ENCODE peak calls at places on chromosome 4, in four cellular contexts. K is cardiac muscle cell, W is uterus, B is sigmoid colon. T is an unnamed sample.

GRCh38 chr4:109803924-109804571 is 2.2 kb upstream of the CFI start:
- DNase-seq in K (peak; percentile 23), W (no peak), B (no peak), T (no peak)

GRCh38 chr4:150090836-150091235 is 12.6 kb downstream of the DCLK2 start:
- DNase-seq in B (no peak), K (no peak), W (no peak), T (no peak)

GRCh38 chr4:173169428-173170209 is 1.0 kb downstream of the GALNT7 start:
- DNase-seq in K (peak; percentile 80), B (peak; percentile 80), W (peak; percentile 62), T (peak; percentile 73)

GRCh38 chr4:169663894-169664293 is 43.5 kb downstream of the CLCN3 start:
- DNase-seq in W (no peak), K (no peak), B (no peak), T (no peak)

GRCh38 chr4:52837716-52838558 is 24.2 kb upstream of the RASL11B start:
- DNase-seq in K (peak; percentile 17), B (no peak), W (no peak), T (no peak)

GRCh38 chr4:120327276-120327675 is 260.6 kb upstream of the MAD2L1 start:
- DNase-seq in K (no peak), W (no peak), B (no peak), T (no peak)

GRCh38 chr4:53450773-53451172 is 73.3 kb downstream of the FIP1L1 start:
- DNase-seq in K (no peak), W (peak; percentile 31), B (no peak), T (no peak)

GRCh38 chr4:85478576-85478975 is 3.6 kb downstream of the ARHGAP24 start:
- DNase-seq in W (no peak), B (no peak), K (no peak), T (no peak)

GRCh38 chr4:57612279-57612678 is 502.1 kb upstream of the IGFBP7 start:
- DNase-seq in K (no peak), W (no peak), B (no peak), T (no peak)

GRCh38 chr4:120261117-120261516 is 194.5 kb upstream of the MAD2L1 start:
- DNase-seq in B (no peak), K (no peak), W (no peak), T (no peak)

GRCh38 chr4:122755675-122756074 is 23.2 kb downstream of the BBS12 start:
- DNase-seq in B (no peak), K (no peak), W (no peak), T (no peak)

GRCh38 chr4:164383187-164384181 is 370.4 kb upstream of the SMIM31 start:
- DNase-seq in K (peak; percentile 71), W (peak; percentile 19), B (peak; percentile 63), T (no peak)

GRCh38 chr4:962231-963208 is 10.8 kb downstream of the DGKQ start:
- DNase-seq in W (no peak), B (peak; percentile 62), K (no peak), T (no peak)

GRCh38 chr4:156829194-156829593 is 142.4 kb downstream of the PDGFC start:
- DNase-seq in B (no peak), W (peak; percentile 44), K (no peak), T (no peak)

GRCh38 chr4:102037566-102037965 is 247.0 kb downstream of the BANK1 start:
- DNase-seq in K (no peak), B (no peak), W (no peak), T (no peak)

GRCh38 chr4:19577121-19577520 is 674.6 kb upstream of the SLIT2 start:
- DNase-seq in K (no peak), B (no peak), W (no peak), T (no peak)

GRCh38 chr4:7389101-7389701 is 45.5 kb downstream of the PSAPL1 start:
- DNase-seq in B (peak; percentile 60), K (no peak), W (no peak), T (no peak)

GRCh38 chr4:185369729-185370128 is 26.0 kb downstream of the LRP2BP start:
- DNase-seq in W (no peak), B (no peak), K (no peak), T (no peak)

GRCh38 chr4:36235306-36235705 is 9.0 kb downstream of the ARAP2 start:
- DNase-seq in W (no peak), K (no peak), B (no peak), T (no peak)

GRCh38 chr4:166174717-166175510 is 301.9 kb downstream of the TLL1 start:
- DNase-seq in W (no peak), K (no peak), B (no peak), T (no peak)

GRCh38 chr4:48449151-48449550 is 34.0 kb upstream of the SLC10A4 start:
- DNase-seq in B (no peak), K (no peak), W (no peak), T (no peak)

GRCh38 chr4:7042697-7043464 is at the start of gene TADA2B:
- DNase-seq in K (peak; percentile 99), B (peak; percentile 99), W (peak; percentile 95), T (peak; percentile 85)

GRCh38 chr4:156298230-156298629 is 344.6 kb upstream of the CTSO start:
- DNase-seq in B (peak; percentile 87), K (no peak), W (peak; percentile 52), T (no peak)

GRCh38 chr4:110602061-110602460 is 20.8 kb downstream of the PITX2 start:
- DNase-seq in W (no peak), B (no peak), K (no peak), T (no peak)

GRCh38 chr4:93996895-93997294 is 168.3 kb downstream of the ATOH1 start:
- DNase-seq in W (no peak), K (no peak), B (no peak), T (no peak)

GRCh38 chr4:101035522-101035921 is 311.8 kb downstream of the PPP3CA start:
- DNase-seq in W (no peak), B (no peak), K (no peak), T (no peak)

GRCh38 chr4:89123418-89123817 is 12.1 kb downstream of the TIGD2 start:
- DNase-seq in B (no peak), K (no peak), W (no peak), T (no peak)

GRCh38 chr4:97867557-97868091 is 275.7 kb downstream of the STPG2 start:
- DNase-seq in B (no peak), W (no peak), K (no peak), T (no peak)

GRCh38 chr4:1379801-1380331 is 26.4 kb downstream of the NKX1-1 start:
- DNase-seq in W (no peak), K (no peak), B (peak; percentile 56), T (no peak)

GRCh38 chr4:127139788-127140286 is 492.9 kb upstream of the INTU start:
- DNase-seq in K (no peak), W (no peak), B (no peak), T (no peak)
- H3K4me1 ChIP-seq in K (no peaks in the 10 kb centered on the region), W (no peaks in the 10 kb centered on the region), B (peaks cover 18% of the 10 kb centered on the region), T (no peaks in the 10 kb centered on the region)

DNA sequence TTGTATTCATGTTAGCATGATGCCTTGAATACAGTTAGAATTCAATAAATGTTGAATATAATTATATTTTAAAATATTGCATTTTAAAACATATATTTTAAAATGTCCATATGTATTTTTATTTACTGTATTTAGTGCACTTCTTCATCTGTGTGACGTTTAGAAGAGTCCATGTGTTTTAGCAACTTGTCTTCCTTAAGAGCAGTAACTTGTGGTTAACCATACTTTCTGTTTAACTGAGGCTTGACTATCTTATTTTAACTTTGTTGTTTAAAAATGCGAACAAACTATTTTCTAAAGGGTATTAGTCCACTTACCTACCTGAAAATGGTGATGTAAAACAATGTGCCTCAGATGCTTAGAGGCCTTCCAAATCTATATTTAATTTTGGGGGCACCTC is 858 bp downstream of the DMP1 start:
- DNase-seq in K (no peak), B (no peak), W (no peak), T (no peak)
- H3K4me1 ChIP-seq in K (no peaks in the 10 kb centered on the region), B (no peaks in the 10 kb centered on the region), W (no peaks in the 10 kb centered on the region), T (no peaks in the 10 kb centered on the region)

DNA sequence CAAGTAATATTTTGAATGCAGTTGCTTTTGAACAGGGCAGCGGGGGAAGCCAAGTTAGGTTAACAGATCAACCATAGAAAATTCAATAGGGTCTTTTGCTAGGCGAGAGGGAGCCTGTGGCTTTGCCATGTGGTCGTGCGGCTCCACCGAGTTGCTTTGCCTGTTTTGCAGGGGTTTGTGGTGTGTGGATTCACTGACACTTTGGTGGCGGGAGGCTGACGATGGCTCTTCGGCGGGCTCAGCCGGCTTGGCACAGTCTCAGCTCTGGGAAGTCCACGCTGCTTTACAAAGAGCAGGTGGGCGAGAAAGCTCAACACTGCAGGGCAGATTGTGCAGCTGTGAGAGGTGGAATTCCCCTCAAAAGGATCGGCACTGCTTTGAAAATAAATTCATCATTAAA is 201.6 kb upstream of the LEF1 start:
- DNase-seq in K (no peak), W (no peak), B (no peak), T (no peak)
- H3K4me1 ChIP-seq in K (peaks cover 8% of the 10 kb centered on the region), W (no peaks in the 10 kb centered on the region), B (no peaks in the 10 kb centered on the region), T (peaks cover 31% of the 10 kb centered on the region)

GRCh38 chr4:39353478-39354177 is 12.5 kb downstream of the RFC1 start:
- DNase-seq in W (no peak), B (no peak), K (no peak), T (peak; percentile 59)

GRCh38 chr4:39362827-39363226 is 3.3 kb downstream of the RFC1 start:
- DNase-seq in K (no peak), W (no peak), B (no peak), T (no peak)

GRCh38 chr4:39354178-39354503 is 12.0 kb downstream of the RFC1 start:
- DNase-seq in K (no peak), W (no peak), B (no peak), T (no peak)

GRCh38 chr4:39357002-39357401 is 9.2 kb downstream of the RFC1 start:
- DNase-seq in W (no peak), K (no peak), B (no peak), T (no peak)
- H3K4me1 ChIP-seq in W (no peaks in the 10 kb centered on the region), K (no peaks in the 10 kb centered on the region), B (peaks cover 24% of the 10 kb centered on the region), T (peaks cover 37% of the 10 kb centered on the region)

DNA sequence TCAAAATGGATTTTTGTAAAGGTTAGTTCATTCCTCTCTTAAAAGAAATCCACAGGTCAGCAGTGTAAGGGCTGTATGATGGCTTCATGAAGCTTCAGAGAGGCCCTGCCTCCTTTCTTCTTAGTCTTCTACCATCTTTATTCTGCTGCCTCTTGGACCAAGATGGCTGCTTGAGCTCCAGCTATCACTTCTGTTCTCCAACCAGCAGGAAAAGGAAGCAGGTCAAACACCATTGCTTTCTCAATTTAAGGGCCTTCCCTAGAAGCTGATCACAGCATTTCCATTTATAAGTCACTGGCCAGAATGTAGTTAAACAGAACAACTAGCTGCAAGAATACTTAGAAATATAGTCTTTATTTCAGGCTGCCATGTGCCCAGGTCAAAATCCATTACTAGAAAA is 336.8 kb upstream of the KLF3 start:
- DNase-seq in W (no peak), B (no peak), K (no peak), T (no peak)
- H3K4me1 ChIP-seq in W (no peaks in the 10 kb centered on the region), B (peaks cover 8% of the 10 kb centered on the region), K (peaks cover 17% of the 10 kb centered on the region), T (peaks cover 76% of the 10 kb centered on the region)

DNA sequence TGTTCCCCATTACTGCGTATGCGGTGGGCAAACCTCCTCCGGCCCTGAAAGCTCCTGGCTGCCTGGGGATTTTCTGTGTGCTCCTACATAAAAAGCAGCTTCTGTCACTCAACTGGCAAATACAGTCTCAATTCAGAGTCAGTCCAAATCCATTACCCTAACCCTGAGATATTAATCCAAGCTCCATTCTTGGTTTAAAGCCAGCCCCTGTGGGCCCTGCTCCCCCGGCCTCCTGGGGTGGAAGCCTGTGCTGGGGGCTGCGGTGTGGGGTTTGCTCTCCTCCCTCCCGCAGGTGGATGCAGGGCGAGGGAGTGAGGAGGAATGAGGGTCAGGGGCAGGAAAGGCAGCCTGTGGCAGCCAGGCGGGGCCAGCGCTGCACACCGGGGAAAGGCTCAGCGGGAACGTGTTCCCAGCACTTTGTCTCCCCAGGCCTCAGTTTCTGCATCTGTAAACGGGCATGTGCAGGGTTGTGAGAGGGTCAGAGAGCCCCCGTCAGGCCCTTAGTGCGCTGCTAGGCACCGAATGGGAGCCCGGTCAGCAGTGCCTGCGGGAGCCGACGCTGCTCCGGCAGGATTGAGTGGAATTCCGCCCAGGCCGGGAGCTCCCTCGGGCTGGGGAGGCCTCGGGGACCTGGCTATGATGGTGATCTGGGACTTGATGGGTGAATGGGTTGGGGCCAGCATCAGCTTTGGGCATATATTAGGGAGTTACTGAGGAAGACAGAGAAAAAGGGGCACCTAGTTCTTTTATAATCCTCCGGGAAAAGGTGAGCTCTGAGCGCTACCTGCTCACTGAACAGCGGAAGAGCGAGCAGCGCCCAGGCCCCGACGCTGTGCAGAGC is 6.3 kb upstream of the RGS12 start:
- DNase-seq in W (no peak), K (no peak), B (no peak), T (no peak)
- H3K4me1 ChIP-seq in W (peaks cover 4% of the 10 kb centered on the region), K (no peaks in the 10 kb centered on the region), B (peaks cover 4% of the 10 kb centered on the region), T (peaks cover 2% of the 10 kb centered on the region)